ENCODE peak calls at places on chromosomes 11 and 22, in ten cellular contexts. W, L, Z, V, S, U, T, D, R and H are unnamed samples.

GRCh38 chr11:132456735-132457328 is 1075.5 kb downstream of the OPCML start:
- DNase-seq in W (no peak), L (no peak), Z (no peak), V (no peak), S (no peak), U (no peak), T (no peak), D (peak), R (no peak), H (no peak)

GRCh38 chr22:45548991-45549736 is 46.5 kb downstream of the FBLN1 start:
- DNase-seq in W (no peak), L (no peak), Z (peak), V (no peak), S (peak), U (no peak), T (peak), D (peak), R (peak), H (no peak)

GRCh38 chr22:30885591-30885990 is 83.0 kb downstream of the MORC2 start:
- DNase-seq in W (no peak), L (no peak), Z (no peak), V (peak), S (no peak), U (peak), T (no peak), D (no peak), R (peak), H (no peak)

GRCh38 chr11:15367695-15368094 is 253.0 kb downstream of the INSC start:
- DNase-seq in W (no peak), L (no peak), Z (no peak), V (no peak), S (no peak), U (no peak), T (no peak), D (no peak), R (no peak), H (no peak)

GRCh38 chr22:45638834-45639746 is 32.5 kb upstream of the ATXN10 start:
- DNase-seq in W (no peak), L (no peak), Z (no peak), V (peak), S (peak), U (no peak), T (no peak), D (no peak), R (peak), H (no peak)

GRCh38 chr11:28227460-28227859 is 119.3 kb downstream of the METTL15 start:
- DNase-seq in W (no peak), L (no peak), Z (no peak), V (no peak), S (no peak), U (no peak), T (no peak), D (no peak), R (no peak), H (no peak)

GRCh38 chr22:30681840-30682239 is 12.8 kb upstream of the OSBP2 start:
- DNase-seq in W (no peak), L (no peak), Z (no peak), V (peak), S (no peak), U (no peak), T (no peak), D (no peak), R (no peak), H (no peak)

GRCh38 chr11:126391286-126391954 is 35.9 kb downstream of the ST3GAL4 start:
- DNase-seq in W (no peak), L (no peak), Z (no peak), V (peak), S (no peak), U (peak), T (peak), D (no peak), R (no peak), H (no peak)

GRCh38 chr11:29432719-29433325 is 584.0 kb downstream of the KCNA4 start:
- DNase-seq in W (no peak), L (no peak), Z (peak), V (no peak), S (no peak), U (no peak), T (no peak), D (peak), R (peak), H (no peak)

GRCh38 chr22:46071451-46072029 is 78.8 kb upstream of the PPARA start:
- DNase-seq in W (peak), L (peak), Z (peak), V (peak), S (peak), U (peak), T (peak), D (no peak), R (peak), H (peak)

GRCh38 chr11:36254739-36255138 is 34.5 kb downstream of the COMMD9 start:
- DNase-seq in W (no peak), L (no peak), Z (peak), V (no peak), S (no peak), U (no peak), T (no peak), D (no peak), R (no peak), H (no peak)

GRCh38 chr11:92627615-92628201 is 341.7 kb upstream of the MTNR1B start:
- DNase-seq in W (no peak), L (no peak), Z (peak), V (no peak), S (no peak), U (no peak), T (no peak), D (no peak), R (peak), H (no peak)

GRCh38 chr11:119990306-119991021 is 147.4 kb downstream of the TRIM29 start:
- DNase-seq in W (no peak), L (no peak), Z (no peak), V (peak), S (peak), U (no peak), T (no peak), D (no peak), R (no peak), H (no peak)

GRCh38 chr11:105719073-105719846 is 109.4 kb downstream of the GRIA4 start:
- DNase-seq in W (no peak), L (no peak), Z (peak), V (no peak), S (no peak), U (no peak), T (no peak), D (peak), R (no peak), H (no peak)

GRCh38 chr22:37675930-37676571 is 615 bp downstream of the LGALS1 start:
- DNase-seq in W (no peak), L (no peak), Z (no peak), V (peak), S (no peak), U (no peak), T (peak), D (no peak), R (peak), H (no peak)

GRCh38 chr11:43384393-43384792 is 25.7 kb downstream of the TTC17 start:
- DNase-seq in W (no peak), L (no peak), Z (no peak), V (no peak), S (no peak), U (no peak), T (no peak), D (no peak), R (no peak), H (no peak)

GRCh38 chr11:14789879-14790484 is 102.0 kb downstream of the CYP2R1 start:
- DNase-seq in W (no peak), L (no peak), Z (peak), V (no peak), S (no peak), U (no peak), T (no peak), D (no peak), R (no peak), H (peak)

GRCh38 chr11:10639350-10639749 is 54.2 kb downstream of the IRAG1 start:
- DNase-seq in W (no peak), L (no peak), Z (no peak), V (peak), S (no peak), U (no peak), T (no peak), D (no peak), R (no peak), H (no peak)

GRCh38 chr22:20595461-20595860 is 88.1 kb downstream of the MED15 start:
- DNase-seq in W (no peak), L (no peak), Z (no peak), V (no peak), S (no peak), U (no peak), T (no peak), D (no peak), R (no peak), H (no peak)

GRCh38 chr11:93986716-93987115 is 34.4 kb upstream of the HEPHL1 start:
- DNase-seq in W (no peak), L (no peak), Z (peak), V (peak), S (no peak), U (no peak), T (no peak), D (peak), R (no peak), H (no peak)

GRCh38 chr11:40228671-40229070 is 1230.8 kb downstream of the LRRC4C start:
- DNase-seq in W (no peak), L (no peak), Z (no peak), V (no peak), S (no peak), U (no peak), T (no peak), D (no peak), R (no peak), H (no peak)

GRCh38 chr11:128884703-128885338 is 6.3 kb upstream of the KCNJ5 start:
- DNase-seq in W (peak), L (no peak), Z (peak), V (no peak), S (no peak), U (no peak), T (peak), D (peak), R (peak), H (peak)

GRCh38 chr22:27626675-27627443 is 174.7 kb downstream of the MN1 start:
- DNase-seq in W (no peak), L (no peak), Z (no peak), V (no peak), S (no peak), U (no peak), T (no peak), D (peak), R (no peak), H (no peak)

GRCh38 chr11:94494200-94494545 is 389 bp downstream of the ANKRD49 start:
- DNase-seq in W (no peak), L (no peak), Z (no peak), V (no peak), S (no peak), U (no peak), T (no peak), D (no peak), R (no peak), H (no peak)

GRCh38 chr11:121236115-121237001 is 56.2 kb upstream of the SC5D start:
- DNase-seq in W (no peak), L (no peak), Z (no peak), V (no peak), S (no peak), U (no peak), T (no peak), D (peak), R (peak), H (no peak)

GRCh38 chr11:13098067-13098466 is 89.0 kb downstream of the RASSF10 start:
- DNase-seq in W (no peak), L (no peak), Z (no peak), V (no peak), S (no peak), U (no peak), T (no peak), D (peak), R (peak), H (no peak)

GRCh38 chr11:41309716-41310115 is 149.7 kb downstream of the LRRC4C start:
- DNase-seq in W (no peak), L (no peak), Z (no peak), V (no peak), S (no peak), U (no peak), T (no peak), D (peak), R (peak), H (no peak)

GRCh38 chr11:119592642-119593041 is 136.4 kb downstream of the NECTIN1 start:
- DNase-seq in W (no peak), L (no peak), Z (no peak), V (no peak), S (peak), U (no peak), T (no peak), D (no peak), R (no peak), H (no peak)

GRCh38 chr22:23763579-23764331 is 965 bp downstream of the C22orf15 start:
- DNase-seq in W (peak), L (peak), Z (no peak), V (peak), S (no peak), U (peak), T (no peak), D (peak), R (peak), H (no peak)

GRCh38 chr22:23760056-23760455 is 2.7 kb upstream of the C22orf15 start:
- DNase-seq in W (no peak), L (no peak), Z (no peak), V (no peak), S (no peak), U (no peak), T (no peak), D (no peak), R (no peak), H (no peak)

GRCh38 chr22:23764931-23765881 is 2.4 kb downstream of the C22orf15 start:
- DNase-seq in W (no peak), L (no peak), Z (no peak), V (no peak), S (no peak), U (no peak), T (no peak), D (peak), R (no peak), H (no peak)

GRCh38 chr22:23759566-23759965 is 3.2 kb upstream of the C22orf15 start:
- DNase-seq in W (no peak), L (no peak), Z (no peak), V (no peak), S (no peak), U (no peak), T (no peak), D (no peak), R (no peak), H (no peak)

GRCh38 chr22:23762866-23763578 is at the start of gene C22orf15:
- DNase-seq in W (peak), L (no peak), Z (peak), V (no peak), S (no peak), U (no peak), T (no peak), D (peak), R (peak), H (no peak)
- H3K4me3 ChIP-seq in W (peak), L (peak), Z (no peak), V (peak), S (no peak), U (peak), T (no peak), D (no peak), R (peak), H (peak)

DNA sequence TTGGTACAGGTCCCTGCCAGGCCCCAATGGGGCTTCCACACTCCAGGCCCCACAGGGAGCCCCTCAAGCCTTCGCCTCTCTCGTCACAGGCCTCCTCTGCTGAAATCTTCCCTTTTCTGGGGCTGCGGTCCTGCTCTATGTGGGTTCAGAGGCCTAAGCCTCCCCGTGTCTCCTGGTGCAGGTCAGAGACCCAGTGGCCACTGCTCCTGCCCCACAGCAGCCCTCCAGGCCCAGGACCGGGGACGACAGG is 5.9 kb upstream of the IFITM3 start:
- DNase-seq in W (no peak), L (no peak), Z (no peak), V (no peak), S (no peak), U (no peak), T (no peak), D (no peak), R (no peak), H (no peak)
- H3K4me3 ChIP-seq in W (peak), L (no peak), Z (no peak), V (no peak), S (no peak), U (peak), T (no peak), D (no peak), R (no peak), H (no peak)

DNA sequence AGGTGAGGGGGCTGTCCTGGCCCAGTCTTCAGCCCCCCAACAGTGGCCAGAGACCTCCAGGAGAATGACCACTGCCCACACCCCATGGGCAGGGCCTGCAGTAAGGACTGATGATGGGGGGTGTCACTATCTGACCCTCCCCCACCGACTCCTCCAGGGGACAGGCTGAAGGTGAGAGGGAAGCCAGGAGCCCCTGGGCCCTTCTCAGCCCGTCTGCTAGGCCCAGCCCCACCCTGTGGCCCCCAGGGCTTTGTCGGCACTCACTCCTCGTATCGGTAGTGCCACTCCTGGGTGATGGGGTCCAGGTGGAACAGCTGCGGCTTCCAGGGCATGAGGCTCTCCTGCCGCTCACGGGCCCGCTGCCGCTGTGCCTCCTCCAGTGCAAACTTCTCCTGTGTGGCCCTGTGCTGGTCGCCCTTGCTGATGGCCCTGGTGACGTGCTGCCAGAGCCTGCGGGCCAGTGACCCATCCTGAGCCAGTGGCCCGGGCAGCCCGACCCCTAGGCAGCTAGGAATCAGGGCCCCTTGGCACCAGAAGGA is 35.4 kb upstream of the CARS1 start:
- DNase-seq in W (no peak), L (no peak), Z (no peak), V (peak), S (no peak), U (no peak), T (no peak), D (no peak), R (peak), H (no peak)
- H3K4me3 ChIP-seq in W (no peak), L (no peak), Z (no peak), V (no peak), S (no peak), U (no peak), T (no peak), D (no peak), R (no peak), H (no peak)

GRCh38 chr22:26322179-26322905 is 106.7 kb upstream of the ASPHD2 start:
- DNase-seq in W (no peak), L (no peak), Z (peak), V (no peak), S (no peak), U (no peak), T (no peak), D (peak), R (no peak), H (no peak)
- H3K4me3 ChIP-seq in W (no peak), L (no peak), Z (no peak), V (no peak), S (no peak), U (no peak), T (no peak), D (no peak), R (no peak), H (no peak)

GRCh38 chr11:73381589-73381988 is 5.4 kb downstream of the RELT start:
- DNase-seq in W (no peak), L (no peak), Z (no peak), V (no peak), S (no peak), U (peak), T (no peak), D (no peak), R (no peak), H (no peak)

GRCh38 chr11:73382183-73382582 is 6.0 kb downstream of the RELT start:
- DNase-seq in W (no peak), L (no peak), Z (no peak), V (no peak), S (no peak), U (no peak), T (no peak), D (no peak), R (no peak), H (no peak)

GRCh38 chr11:73379189-73379880 is 3.1 kb downstream of the RELT start:
- DNase-seq in W (no peak), L (no peak), Z (no peak), V (peak), S (no peak), U (no peak), T (no peak), D (no peak), R (no peak), H (no peak)

GRCh38 chr11:73380897-73381410 is 4.8 kb downstream of the RELT start:
- DNase-seq in W (no peak), L (no peak), Z (no peak), V (no peak), S (no peak), U (no peak), T (no peak), D (no peak), R (no peak), H (no peak)

DNA sequence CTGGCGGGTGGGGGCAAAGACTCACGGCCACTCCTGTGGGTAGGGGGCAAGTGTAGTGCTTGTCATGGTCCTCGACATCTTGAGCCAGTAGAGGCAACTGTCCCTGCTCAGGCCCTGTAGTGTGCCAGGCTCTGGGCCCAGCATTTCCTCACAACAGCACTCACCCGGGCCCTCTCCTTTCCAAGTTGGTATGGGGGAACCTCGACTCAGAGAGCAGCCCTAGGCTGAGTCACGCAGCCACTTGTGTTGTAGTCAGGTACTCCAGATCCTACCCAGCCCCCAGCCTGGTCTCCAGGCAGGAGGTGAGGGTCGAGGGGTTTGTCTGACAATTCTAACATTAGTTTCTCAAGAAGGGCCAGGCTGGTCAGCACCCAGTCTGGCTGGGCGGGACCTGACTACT is 4.1 kb downstream of the RELT start:
- DNase-seq in W (no peak), L (no peak), Z (no peak), V (no peak), S (no peak), U (peak), T (no peak), D (no peak), R (no peak), H (no peak)
- H3K4me3 ChIP-seq in W (no peak), L (no peak), Z (no peak), V (no peak), S (no peak), U (no peak), T (no peak), D (no peak), R (no peak), H (no peak)

DNA sequence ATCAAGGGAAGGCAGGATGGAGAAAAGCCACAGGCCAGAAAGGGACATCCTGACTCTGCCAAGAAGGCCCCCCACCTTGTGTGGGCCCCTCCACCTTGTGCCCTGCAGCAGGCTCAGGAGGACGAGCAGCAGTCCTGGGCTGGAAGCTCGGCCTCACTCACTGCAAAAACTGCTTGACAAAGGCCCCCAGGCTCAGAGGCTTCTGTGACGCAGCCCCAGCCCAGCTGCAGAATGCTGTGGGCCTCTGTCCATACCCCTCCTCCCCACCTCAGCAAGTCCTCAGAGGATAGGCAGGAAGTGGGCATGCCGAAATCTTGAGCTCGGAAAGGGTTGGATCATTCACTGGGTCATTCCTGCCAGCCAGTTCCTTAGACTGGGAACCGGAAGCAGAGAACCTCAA is 61.9 kb downstream of the NRXN2 start:
- DNase-seq in W (no peak), L (no peak), Z (peak), V (no peak), S (peak), U (no peak), T (no peak), D (no peak), R (no peak), H (no peak)
- H3K4me3 ChIP-seq in W (no peak), L (no peak), Z (no peak), V (no peak), S (no peak), U (no peak), T (no peak), D (no peak), R (no peak), H (no peak)

GRCh38 chr11:47400813-47401279 is 7.5 kb upstream of the SLC39A13 start:
- DNase-seq in W (no peak), L (no peak), Z (no peak), V (no peak), S (no peak), U (peak), T (no peak), D (peak), R (no peak), H (no peak)
- H3K4me3 ChIP-seq in W (peak), L (no peak), Z (no peak), V (peak), S (no peak), U (peak), T (peak), D (no peak), R (peak), H (peak)

DNA sequence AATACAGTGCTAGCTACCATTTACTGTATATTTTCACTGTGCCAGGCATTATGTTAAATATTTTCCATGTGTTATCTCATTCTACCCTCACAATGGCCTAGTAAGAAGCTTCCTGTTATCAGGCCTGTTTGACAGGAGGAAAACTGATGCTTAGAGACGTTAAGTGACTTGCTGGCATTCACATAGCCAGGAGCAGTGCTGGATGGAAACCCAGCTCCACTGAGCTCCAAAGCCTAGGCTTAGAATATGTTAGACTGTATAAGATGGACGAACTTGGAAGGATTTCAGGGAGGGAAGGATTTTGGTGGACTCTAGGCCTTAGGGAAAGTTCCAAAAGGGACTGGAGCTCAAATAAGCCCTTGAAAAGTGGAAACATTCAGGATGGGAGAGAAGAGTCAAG is 2.1 kb downstream of the CD44 start:
- DNase-seq in W (no peak), L (no peak), Z (no peak), V (no peak), S (no peak), U (no peak), T (no peak), D (no peak), R (no peak), H (peak)
- H3K4me3 ChIP-seq in W (peak), L (peak), Z (peak), V (peak), S (peak), U (peak), T (peak), D (no peak), R (no peak), H (peak)